ENCODE peak calls at places on chromosomes 2 and 18, in four cellular contexts. E is HepG2, D is WTC11, X is K562. O is an unnamed sample.

GRCh38 chr18:10123006-10123950 is 209.5 kb downstream of the VAPA start:
- DNase-seq in E (no peak), D (no peak), X (no peak), O (no peak)

GRCh38 chr2:213475433-213475832 is 191.2 kb downstream of the SPAG16 start:
- DNase-seq in E (no peak), D (no peak), X (no peak), O (no peak)

GRCh38 chr18:65852273-65852672 is 101.5 kb downstream of the CDH7 start:
- DNase-seq in E (no peak), D (no peak), X (no peak), O (no peak)

GRCh38 chr2:6846967-6847695 is 18.6 kb downstream of the CMPK2 start:
- DNase-seq in E (no peak), X (peak), D (no peak), O (no peak)

GRCh38 chr2:15965564-15966019 is 25.2 kb downstream of the MYCN start:
- DNase-seq in X (no peak), E (no peak), D (no peak), O (no peak)

GRCh38 chr18:21997207-21998143 is 171.9 kb upstream of the GATA6 start:
- DNase-seq in X (peak), E (peak), D (peak), O (peak)

GRCh38 chr2:170582747-170583463 is 132.2 kb upstream of the SP5 start:
- DNase-seq in D (peak), E (no peak), X (no peak), O (no peak)

GRCh38 chr2:36290306-36290705 is 65.3 kb upstream of the CRIM1 start:
- DNase-seq in X (no peak), D (no peak), E (no peak), O (no peak)

GRCh38 chr2:181818036-181818680 is 73.4 kb upstream of the ITPRID2 start:
- DNase-seq in D (no peak), X (no peak), E (no peak), O (no peak)

GRCh38 chr2:9266711-9267110 is 60.1 kb downstream of the ASAP2 start:
- DNase-seq in X (no peak), D (no peak), E (no peak), O (no peak)

GRCh38 chr2:200394045-200394444 is 87.6 kb downstream of the SPATS2L start:
- DNase-seq in E (no peak), D (no peak), X (no peak), O (no peak)

GRCh38 chr2:29733945-29734344 is 187.4 kb downstream of the ALK start:
- DNase-seq in D (no peak), E (no peak), X (no peak), O (no peak)

GRCh38 chr2:240998706-240999000 is 235 bp downstream of the SNED1 start:
- DNase-seq in X (no peak), E (no peak), D (no peak), O (no peak)

GRCh38 chr18:48037481-48038271 is 107.2 kb upstream of the SMAD2 start:
- DNase-seq in E (no peak), D (peak), X (no peak), O (no peak)

GRCh38 chr18:70523798-70524182 is 234.9 kb downstream of the SOCS6 start:
- DNase-seq in D (no peak), E (peak), X (no peak), O (no peak)

GRCh38 chr2:9235388-9236344 is 29.1 kb downstream of the ASAP2 start:
- DNase-seq in X (no peak), E (peak), D (no peak), O (no peak)

GRCh38 chr18:3595282-3596273 is 145.6 kb downstream of the TGIF1 start:
- DNase-seq in D (no peak), E (peak), X (no peak), O (peak)

GRCh38 chr18:52451252-52451651 is 111.3 kb downstream of the DCC start:
- DNase-seq in X (no peak), D (no peak), E (no peak), O (no peak)

GRCh38 chr18:26307161-26307773 is 81.0 kb downstream of the TAF4B start:
- DNase-seq in D (no peak), X (peak), E (peak), O (peak)

GRCh38 chr2:191030521-191031154 is 16.7 kb upstream of the STAT1 start:
- DNase-seq in X (peak), E (peak), D (peak), O (no peak)

GRCh38 chr2:58553937-58554336 is 312.8 kb upstream of the FANCL start:
- DNase-seq in X (no peak), E (peak), D (peak), O (no peak)

GRCh38 chr2:119823734-119824334 is 64.1 kb downstream of the PTPN4 start:
- DNase-seq in D (peak), E (peak), X (peak), O (no peak)

GRCh38 chr2:45024600-45025291 is 15.5 kb upstream of the SIX2 start:
- DNase-seq in E (no peak), D (no peak), X (no peak), O (no peak)

GRCh38 chr18:68817584-68817983 is 19.7 kb downstream of the CCDC102B start:
- DNase-seq in E (no peak), X (no peak), D (no peak), O (no peak)

GRCh38 chr2:207231106-207231860 is 65.5 kb upstream of the KLF7 start:
- DNase-seq in D (no peak), E (no peak), X (no peak), O (no peak)

GRCh38 chr18:10713400-10713799 is 187.6 kb downstream of the NAPG start:
- DNase-seq in E (no peak), D (no peak), X (no peak), O (no peak)

GRCh38 chr2:53475320-53475719 is 292.3 kb upstream of the CHAC2 start:
- DNase-seq in X (no peak), E (no peak), D (no peak), O (no peak)

GRCh38 chr2:179049546-179050311 is at the start of gene CCDC141:
- DNase-seq in E (peak), X (no peak), D (no peak), O (peak)

GRCh38 chr2:9310390-9310789 is 103.8 kb downstream of the ASAP2 start:
- DNase-seq in D (no peak), X (no peak), E (no peak), O (no peak)

GRCh38 chr2:211869134-211869533 is 669.5 kb downstream of the ERBB4 start:
- DNase-seq in D (no peak), X (no peak), E (no peak), O (no peak)

GRCh38 chr2:56687169-56687568 is 503.4 kb downstream of the CCDC85A start:
- DNase-seq in D (no peak), E (no peak), X (no peak), O (no peak)
- TF ChIP-seq NR2C2 in D (no peak), E (no peak), X (no peak), O (no peak)

DNA sequence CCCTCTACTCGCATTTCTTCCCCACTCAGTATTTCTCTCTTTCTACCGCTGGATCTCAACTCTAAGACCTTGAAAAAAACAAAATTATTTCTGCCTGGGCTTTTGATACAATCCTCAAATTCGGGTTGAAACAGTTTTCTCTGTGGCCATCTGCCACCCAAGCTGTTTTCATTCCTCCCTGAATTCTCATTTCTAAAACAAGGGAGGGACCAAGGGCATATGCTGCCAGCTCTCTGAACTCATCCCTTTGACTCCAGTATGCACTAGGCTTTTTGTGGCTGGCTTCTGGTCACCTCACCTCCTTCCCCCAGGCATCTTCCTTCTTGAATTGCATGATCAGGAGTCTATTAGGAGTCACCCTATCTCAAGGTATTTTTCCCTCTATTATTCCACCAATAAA is 49.5 kb downstream of the CCDC148 start:
- DNase-seq in D (no peak), E (no peak), X (no peak), O (no peak)
- TF ChIP-seq NR2C2 in D (no peak), E (no peak), X (no peak), O (no peak)

DNA sequence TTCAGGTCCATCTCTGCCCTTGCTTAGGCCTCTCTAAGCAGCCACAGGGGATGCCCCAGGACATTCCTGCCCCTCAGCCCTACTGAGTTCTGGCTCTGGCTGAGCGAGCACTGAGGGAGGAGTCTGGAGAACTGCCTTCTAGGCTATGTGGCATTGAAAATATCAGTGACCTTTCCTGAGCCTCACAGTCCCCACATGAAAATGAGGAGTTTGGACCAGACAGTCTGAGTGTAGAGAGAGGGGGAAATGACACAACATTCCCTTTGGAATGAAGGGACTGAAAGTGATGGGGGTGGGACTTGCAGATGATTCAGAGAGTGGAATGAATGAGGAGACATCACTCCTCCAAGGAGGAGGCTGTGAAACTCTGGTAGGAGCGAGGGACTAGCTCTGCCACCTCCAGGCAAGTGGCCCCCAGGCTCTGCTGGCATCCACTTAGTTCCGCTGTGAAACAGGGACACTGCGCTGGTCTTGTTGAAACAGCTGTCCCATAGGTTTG is 8.0 kb downstream of the TNS1 start:
- DNase-seq in X (no peak), D (no peak), E (no peak), O (no peak)
- TF ChIP-seq NR2C2 in X (no peak), D (no peak), E (no peak), O (no peak)

GRCh38 chr2:112073875-112074274 is 18.8 kb downstream of the TMEM87B start:
- DNase-seq in X (no peak), E (no peak), D (no peak), O (no peak)
- TF ChIP-seq NR2C2 in X (no peak), E (no peak), D (no peak), O (no peak)

GRCh38 chr2:231644426-231644825 is 51.8 kb downstream of the TEX44 start:
- DNase-seq in D (no peak), E (no peak), X (no peak), O (no peak)

GRCh38 chr2:231643494-231643888 is 50.8 kb downstream of the TEX44 start:
- DNase-seq in D (no peak), X (no peak), E (no peak), O (no peak)

GRCh38 chr2:231642631-231643493 is 50.2 kb downstream of the TEX44 start:
- DNase-seq in D (peak), X (peak), E (peak), O (peak)

GRCh38 chr2:231646471-231646870 is 53.8 kb downstream of the TEX44 start:
- DNase-seq in E (no peak), X (no peak), D (no peak), O (no peak)

DNA sequence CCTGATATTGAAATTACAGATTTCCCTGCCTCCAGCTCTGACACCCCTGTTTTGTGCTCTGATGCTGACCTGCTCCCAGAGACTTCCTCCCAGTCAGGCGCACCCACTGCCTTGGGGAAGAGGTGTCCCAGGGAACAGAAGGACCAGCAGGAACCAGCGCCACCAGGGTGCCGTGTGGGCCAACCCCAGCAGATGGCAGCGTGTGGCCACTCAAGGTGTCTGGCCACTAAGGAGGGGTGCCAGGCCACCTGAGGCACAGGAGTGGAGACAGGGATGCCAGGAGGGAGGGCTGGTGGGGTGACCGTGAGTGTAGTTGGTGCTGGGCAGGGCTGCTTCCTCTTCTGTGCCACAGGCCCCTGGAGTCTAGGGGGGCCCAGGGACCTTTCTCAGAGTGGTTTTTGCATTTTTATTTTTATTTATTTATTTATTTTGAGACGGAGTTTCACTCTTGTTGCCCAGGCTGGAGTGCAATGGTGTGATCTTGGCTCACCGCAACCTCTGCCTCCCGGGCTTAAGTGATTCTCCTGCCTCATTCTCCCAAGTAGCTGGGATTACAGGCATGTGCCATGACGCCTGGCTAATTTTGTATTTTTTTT is 56.0 kb downstream of the TEX44 start:
- DNase-seq in E (peak), D (peak), X (no peak), O (no peak)
- TF ChIP-seq NR2C2 in E (no peak), D (no peak), X (no peak), O (no peak)

DNA sequence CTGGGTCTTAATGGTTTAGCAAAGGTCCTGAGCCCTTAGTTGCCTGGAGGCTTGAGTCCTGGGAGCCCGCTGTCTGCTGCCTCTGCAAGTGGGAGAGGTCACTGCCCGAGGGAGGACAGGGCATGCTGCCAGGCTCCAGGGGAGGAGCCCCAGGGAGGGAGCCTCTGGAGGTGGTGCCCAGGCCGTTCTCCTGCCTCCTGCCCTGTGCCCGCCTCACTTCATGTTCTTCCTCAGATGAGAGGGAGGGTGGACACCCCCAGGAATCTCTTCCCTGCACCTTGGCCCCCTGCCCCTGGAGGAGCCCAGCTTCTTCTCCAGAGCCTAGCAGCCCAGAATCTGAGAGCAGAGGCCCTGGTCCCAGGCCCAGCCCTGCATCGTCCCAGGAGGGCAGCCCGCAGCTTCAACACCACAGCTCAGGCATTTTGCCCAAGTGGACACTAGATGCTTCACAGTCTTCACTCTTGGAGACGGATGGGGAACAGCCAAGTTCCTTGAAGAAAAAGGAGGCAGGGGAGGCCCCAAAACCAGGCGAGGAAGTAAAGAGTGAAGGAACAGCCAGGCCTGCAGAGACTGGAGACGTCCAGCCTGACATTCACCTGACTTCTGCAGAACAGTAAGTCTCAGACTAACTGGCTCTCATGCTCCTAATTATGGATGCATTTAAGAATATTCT is 12.0 kb downstream of the PSD4 start:
- DNase-seq in X (no peak), E (no peak), D (no peak), O (no peak)
- TF ChIP-seq NR2C2 in X (no peak), E (no peak), D (no peak), O (no peak)

GRCh38 chr18:58674159-58674558 is 2.9 kb downstream of the MALT1 start:
- DNase-seq in X (no peak), E (no peak), D (no peak), O (no peak)

GRCh38 chr18:58671122-58671940 is at the start of gene MALT1:
- DNase-seq in D (peak), E (peak), X (peak), O (peak)

GRCh38 chr18:58676270-58676669 is 5.0 kb downstream of the MALT1 start:
- DNase-seq in E (no peak), D (no peak), X (no peak), O (no peak)

GRCh38 chr18:58671941-58672565 is 788 bp downstream of the MALT1 start:
- DNase-seq in D (no peak), X (no peak), E (no peak), O (no peak)

DNA sequence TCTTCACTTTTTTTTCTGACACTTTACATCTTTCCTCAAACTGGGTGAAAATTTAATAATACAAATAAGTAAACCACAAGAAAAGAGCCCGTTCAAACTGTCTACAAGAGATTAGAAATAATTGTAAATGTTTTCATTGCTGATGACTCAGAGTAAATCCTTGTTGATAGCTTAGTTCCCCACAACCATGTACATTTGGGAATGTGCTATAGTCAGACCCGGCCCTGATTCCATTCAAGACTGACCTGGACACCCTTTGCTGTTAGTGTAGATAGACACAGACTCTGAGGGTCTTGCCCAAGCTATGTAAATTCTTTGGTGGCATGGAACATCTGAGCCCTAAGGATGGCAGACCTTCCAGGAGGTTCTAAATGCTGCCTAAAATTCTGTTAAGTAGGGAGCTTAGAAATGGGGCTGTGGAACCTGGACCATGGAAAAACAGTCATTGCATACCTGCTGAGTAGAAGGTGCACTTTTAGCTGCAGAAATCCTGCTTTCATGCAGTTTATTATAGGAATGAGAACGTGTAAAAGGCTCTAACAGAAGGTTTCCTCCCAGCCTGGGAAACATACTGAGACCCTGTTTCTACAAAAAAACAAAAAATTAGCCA is 3.7 kb downstream of the MALT1 start:
- DNase-seq in D (no peak), E (no peak), X (no peak), O (no peak)
- TF ChIP-seq NR2C2 in D (no peak), E (no peak), X (no peak), O (no peak)